ENCODE peak calls at places on chromosomes 2 and 18, in four cellular contexts. One of them, this sample, is unnamed. For H3K27me3, the result is how much of the 10 kb centered on the place peaks cover.

GRCh38 chr2:140454717-140455116 is 1674.5 kb upstream of the NXPH2 start:
- DNase-seq in HepG2: no peak
- DNase-seq in H1: no peak
- DNase-seq in K562: no peak
- DNase-seq in this sample: no peak

GRCh38 chr2:235105821-235106359 is 154.1 kb downstream of the SH3BP4 start:
- DNase-seq in K562: no peak
- DNase-seq in HepG2: peak
- DNase-seq in H1: no peak
- DNase-seq in this sample: no peak

GRCh38 chr2:151682459-151683003 is 51.7 kb downstream of the NEB start:
- DNase-seq in H1: no peak
- DNase-seq in K562: no peak
- DNase-seq in HepG2: no peak
- DNase-seq in this sample: no peak

GRCh38 chr18:22179174-22179573 is 9.8 kb downstream of the GATA6 start:
- DNase-seq in HepG2: no peak
- DNase-seq in K562: no peak
- DNase-seq in H1: no peak
- DNase-seq in this sample: no peak

GRCh38 chr2:237732070-237732469 is 66.5 kb upstream of the RBM44 start:
- DNase-seq in HepG2: peak
- DNase-seq in H1: peak
- DNase-seq in K562: no peak
- DNase-seq in this sample: peak

GRCh38 chr18:57976230-57976773 is 67.7 kb upstream of the NEDD4L start:
- DNase-seq in K562: no peak
- DNase-seq in HepG2: no peak
- DNase-seq in H1: no peak
- DNase-seq in this sample: no peak

GRCh38 chr2:18311413-18311812 is 249.0 kb downstream of the RDH14 start:
- DNase-seq in H1: no peak
- DNase-seq in K562: no peak
- DNase-seq in HepG2: peak
- DNase-seq in this sample: no peak

GRCh38 chr2:1553671-1554295 is 140.5 kb downstream of the TPO start:
- DNase-seq in K562: no peak
- DNase-seq in HepG2: no peak
- DNase-seq in H1: no peak
- DNase-seq in this sample: no peak

GRCh38 chr2:217929757-217930707 is 72.8 kb downstream of the TNS1 start:
- DNase-seq in K562: no peak
- DNase-seq in HepG2: peak
- DNase-seq in H1: no peak
- DNase-seq in this sample: no peak

GRCh38 chr2:217932661-217933325 is 70.0 kb downstream of the TNS1 start:
- DNase-seq in K562: no peak
- DNase-seq in H1: no peak
- DNase-seq in HepG2: no peak
- DNase-seq in this sample: no peak

GRCh38 chr2:217933326-217933993 is 69.3 kb downstream of the TNS1 start:
- DNase-seq in HepG2: no peak
- DNase-seq in H1: no peak
- DNase-seq in K562: no peak
- DNase-seq in this sample: no peak

GRCh38 chr2:217930783-217931563 is 71.8 kb downstream of the TNS1 start:
- DNase-seq in HepG2: no peak
- DNase-seq in H1: no peak
- DNase-seq in K562: no peak
- DNase-seq in this sample: no peak

DNA sequence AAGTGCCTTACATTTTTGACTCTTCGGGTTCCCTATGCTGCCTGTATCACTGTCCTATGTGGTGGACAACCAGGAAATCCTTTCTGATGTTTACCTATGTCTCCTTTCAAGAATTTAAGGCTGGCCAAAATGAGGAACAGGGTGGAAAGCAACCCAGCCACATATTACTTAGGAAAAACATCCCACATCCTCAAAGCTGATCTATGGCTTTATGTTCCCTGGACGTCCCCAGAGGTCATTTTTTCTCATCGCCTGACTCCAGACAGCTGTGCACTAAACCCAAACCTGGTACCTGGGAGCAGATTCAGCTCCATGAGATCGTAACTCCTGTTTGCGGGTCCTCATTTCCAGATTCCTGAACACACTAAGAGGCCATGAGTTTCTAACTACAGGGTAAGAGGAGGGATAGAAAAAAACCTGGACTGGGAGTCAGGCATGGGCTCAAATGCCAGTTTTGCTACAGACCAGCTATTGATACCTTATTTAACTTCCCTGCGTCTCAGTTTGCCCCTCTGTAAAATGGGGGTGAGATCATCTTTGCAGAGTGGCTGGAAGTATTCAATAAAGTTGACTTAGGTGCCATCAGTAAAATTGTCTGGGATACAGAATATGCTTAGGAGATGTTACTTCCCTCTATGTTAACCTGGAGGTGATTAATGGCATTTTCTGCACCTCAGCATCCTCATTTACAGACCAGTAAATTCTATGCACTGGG is 70.8 kb downstream of the TNS1 start:
- DNase-seq in HepG2: no peak
- DNase-seq in K562: no peak
- DNase-seq in H1: no peak
- DNase-seq in this sample: no peak
- H3K4me3 ChIP-seq in HepG2: no peak
- H3K4me3 ChIP-seq in K562: no peak
- H3K4me3 ChIP-seq in H1: no peak
- H3K4me3 ChIP-seq in this sample: no peak

GRCh38 chr2:217521820-217522219 is 481.0 kb downstream of the TNS1 start:
- DNase-seq in HepG2: no peak
- DNase-seq in K562: no peak
- DNase-seq in H1: no peak
- DNase-seq in this sample: no peak
- TF ChIP-seq POLR2AphosphoS5 in HepG2: no peak
- TF ChIP-seq POLR2AphosphoS5 in K562: no peak
- TF ChIP-seq POLR2AphosphoS5 in H1: no peak
- TF ChIP-seq POLR2AphosphoS5 in this sample: no peak

GRCh38 chr2:229943171-229943570 is 20.9 kb downstream of the FBXO36 start:
- DNase-seq in H1: no peak
- DNase-seq in HepG2: no peak
- DNase-seq in K562: no peak
- DNase-seq in this sample: no peak
- H3K27me3 ChIP-seq in H1: under half
- H3K27me3 ChIP-seq in HepG2: under half
- H3K27me3 ChIP-seq in K562: under half
- H3K27me3 ChIP-seq in this sample: under half

GRCh38 chr2:127683056-127683455 is 7.7 kb upstream of the LIMS2 start:
- DNase-seq in HepG2: no peak
- DNase-seq in K562: no peak
- DNase-seq in H1: no peak
- DNase-seq in this sample: no peak

GRCh38 chr2:127681976-127682857 is 6.9 kb upstream of the LIMS2 start:
- DNase-seq in HepG2: no peak
- DNase-seq in H1: no peak
- DNase-seq in K562: no peak
- DNase-seq in this sample: no peak

GRCh38 chr2:127680706-127681287 is 5.5 kb upstream of the LIMS2 start:
- DNase-seq in H1: no peak
- DNase-seq in HepG2: no peak
- DNase-seq in K562: no peak
- DNase-seq in this sample: no peak

GRCh38 chr2:127679680-127680361 is 4.5 kb upstream of the LIMS2 start:
- DNase-seq in K562: no peak
- DNase-seq in HepG2: no peak
- DNase-seq in H1: no peak
- DNase-seq in this sample: peak

GRCh38 chr2:127681288-127681771 is 6.0 kb upstream of the LIMS2 start:
- DNase-seq in K562: no peak
- DNase-seq in HepG2: no peak
- DNase-seq in H1: peak
- DNase-seq in this sample: peak
- H3K4me3 ChIP-seq in K562: no peak
- H3K4me3 ChIP-seq in HepG2: no peak
- H3K4me3 ChIP-seq in H1: no peak
- H3K4me3 ChIP-seq in this sample: peak

GRCh38 chr2:144513388-144514100 is 6.4 kb downstream of the ZEB2 start:
- DNase-seq in HepG2: no peak
- DNase-seq in H1: no peak
- DNase-seq in K562: no peak
- DNase-seq in this sample: no peak
- TF ChIP-seq POLR2AphosphoS5 in HepG2: no peak
- TF ChIP-seq POLR2AphosphoS5 in H1: no peak
- TF ChIP-seq POLR2AphosphoS5 in K562: peak
- TF ChIP-seq POLR2AphosphoS5 in this sample: peak

GRCh38 chr2:222305510-222306392 is 7.0 kb upstream of the PAX3 start:
- DNase-seq in HepG2: no peak
- DNase-seq in H1: peak
- DNase-seq in K562: no peak
- DNase-seq in this sample: no peak

GRCh38 chr2:222304737-222305509 is 6.1 kb upstream of the PAX3 start:
- DNase-seq in HepG2: no peak
- DNase-seq in K562: no peak
- DNase-seq in H1: peak
- DNase-seq in this sample: no peak

GRCh38 chr2:222303045-222303827 is 4.4 kb upstream of the PAX3 start:
- DNase-seq in K562: no peak
- DNase-seq in HepG2: no peak
- DNase-seq in H1: peak
- DNase-seq in this sample: no peak

GRCh38 chr2:222302178-222303018 is 3.6 kb upstream of the PAX3 start:
- DNase-seq in HepG2: no peak
- DNase-seq in K562: no peak
- DNase-seq in H1: peak
- DNase-seq in this sample: no peak

DNA sequence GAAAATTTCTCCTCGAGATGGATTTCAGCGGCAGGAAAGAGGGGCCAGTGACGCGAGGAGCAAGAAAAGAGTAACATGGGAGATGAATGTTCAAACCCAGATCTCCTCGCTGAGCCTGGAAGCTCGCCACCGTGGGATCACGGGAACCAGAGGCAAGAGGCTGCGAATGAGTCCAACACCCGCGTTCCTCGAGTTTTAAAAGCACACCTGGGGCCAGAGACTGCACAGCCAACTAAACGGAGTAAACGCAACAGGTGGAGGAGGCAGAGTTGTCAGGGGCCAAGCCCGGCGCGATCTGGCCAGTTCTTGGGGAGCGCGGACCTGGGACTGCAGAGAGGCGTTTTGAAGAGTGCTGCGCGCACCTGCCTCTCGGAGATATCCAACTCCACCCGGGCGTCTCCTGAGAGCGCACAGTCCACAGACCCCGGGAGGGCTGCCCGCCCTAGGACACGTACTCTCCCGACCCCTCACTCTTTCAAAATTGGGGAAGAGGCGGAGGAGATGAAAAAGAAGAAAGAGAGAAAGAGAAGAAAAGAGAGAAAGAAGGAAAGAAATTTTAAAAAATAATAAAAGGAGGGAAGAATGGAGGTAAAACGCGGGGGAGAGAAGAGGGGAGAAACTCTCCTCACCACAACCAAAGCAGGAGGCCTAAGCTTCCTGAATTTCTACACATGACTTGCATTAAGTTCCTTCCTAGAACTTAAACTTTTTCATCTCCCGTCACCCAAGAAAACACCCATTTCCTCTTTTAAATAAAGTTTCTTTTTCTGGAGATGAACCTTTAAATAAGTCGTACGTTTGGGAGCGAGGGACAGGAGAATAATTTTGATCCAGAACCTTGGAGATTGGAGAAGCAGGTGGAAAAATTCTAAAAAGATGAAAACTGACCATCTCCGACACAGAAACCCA is 5.3 kb upstream of the PAX3 start:
- DNase-seq in K562: no peak
- DNase-seq in H1: peak
- DNase-seq in HepG2: no peak
- DNase-seq in this sample: no peak
- H3K27me3 ChIP-seq in K562: half or more
- H3K27me3 ChIP-seq in H1: half or more
- H3K27me3 ChIP-seq in HepG2: half or more
- H3K27me3 ChIP-seq in this sample: under half

GRCh38 chr2:181457121-181457740 is at the start of gene ITGA4:
- DNase-seq in HepG2: no peak
- DNase-seq in K562: no peak
- DNase-seq in H1: peak
- DNase-seq in this sample: no peak
- H3K4me3 ChIP-seq in HepG2: no peak
- H3K4me3 ChIP-seq in K562: no peak
- H3K4me3 ChIP-seq in H1: peak
- H3K4me3 ChIP-seq in this sample: peak